ENCODE peak calls at places on chromosomes 6 and 20, in nine cellular contexts. One of them, this sample, is unnamed.

GRCh38 chr6:152059909-152060308 is 252.4 kb downstream of the ESR1 start:
- DNase-seq in NB4: no peak
- DNase-seq in body of pancreas: no peak
- DNase-seq in heart left ventricle: no peak
- DNase-seq in uterus: no peak
- DNase-seq in stomach: no peak
- DNase-seq in IMR-90: no peak
- DNase-seq in HCT116: no peak
- DNase-seq in ovary: no peak
- DNase-seq in this sample: no peak

GRCh38 chr6:129684323-129684884 is 25.6 kb downstream of the ARHGAP18 start:
- DNase-seq in NB4: no peak
- DNase-seq in body of pancreas: no peak
- DNase-seq in heart left ventricle: no peak
- DNase-seq in uterus: no peak
- DNase-seq in stomach: no peak
- DNase-seq in IMR-90: no peak
- DNase-seq in HCT116: no peak
- DNase-seq in ovary: no peak
- DNase-seq in this sample: no peak

GRCh38 chr6:444653-445275 is 53.2 kb downstream of the IRF4 start:
- DNase-seq in NB4: no peak
- DNase-seq in body of pancreas: no peak
- DNase-seq in heart left ventricle: no peak
- DNase-seq in uterus: no peak
- DNase-seq in stomach: no peak
- DNase-seq in IMR-90: no peak
- DNase-seq in HCT116: no peak
- DNase-seq in ovary: no peak
- DNase-seq in this sample: no peak

GRCh38 chr20:44561876-44562275 is 20.5 kb upstream of the PKIG start:
- DNase-seq in NB4: no peak
- DNase-seq in body of pancreas: no peak
- DNase-seq in heart left ventricle: no peak
- DNase-seq in uterus: no peak
- DNase-seq in stomach: no peak
- DNase-seq in IMR-90: no peak
- DNase-seq in HCT116: no peak
- DNase-seq in ovary: no peak
- DNase-seq in this sample: no peak

GRCh38 chr6:36685926-36686667 is 7.6 kb downstream of the CDKN1A start:
- DNase-seq in NB4: peak; percentile 62
- DNase-seq in body of pancreas: no peak
- DNase-seq in heart left ventricle: no peak
- DNase-seq in uterus: no peak
- DNase-seq in stomach: peak; percentile 1
- DNase-seq in IMR-90: no peak
- DNase-seq in HCT116: no peak
- DNase-seq in ovary: no peak
- DNase-seq in this sample: no peak

GRCh38 chr20:19274412-19275015 is 62.1 kb downstream of the SLC24A3 start:
- DNase-seq in NB4: no peak
- DNase-seq in body of pancreas: no peak
- DNase-seq in heart left ventricle: peak; percentile 76
- DNase-seq in uterus: peak; percentile 63
- DNase-seq in stomach: peak; percentile 67
- DNase-seq in IMR-90: no peak
- DNase-seq in HCT116: no peak
- DNase-seq in ovary: peak; percentile 86
- DNase-seq in this sample: no peak

GRCh38 chr20:50727792-50728485 is 3.4 kb upstream of the PARD6B start:
- DNase-seq in NB4: no peak
- DNase-seq in body of pancreas: peak; percentile 27
- DNase-seq in heart left ventricle: no peak
- DNase-seq in uterus: peak; percentile 15
- DNase-seq in stomach: no peak
- DNase-seq in IMR-90: no peak
- DNase-seq in HCT116: no peak
- DNase-seq in ovary: no peak
- DNase-seq in this sample: no peak

GRCh38 chr6:157769776-157770430 is 53.1 kb upstream of the SNX9 start:
- DNase-seq in NB4: no peak
- DNase-seq in body of pancreas: no peak
- DNase-seq in heart left ventricle: no peak
- DNase-seq in uterus: no peak
- DNase-seq in stomach: no peak
- DNase-seq in IMR-90: no peak
- DNase-seq in HCT116: no peak
- DNase-seq in ovary: no peak
- DNase-seq in this sample: no peak

GRCh38 chr6:20370801-20371200 is 30.9 kb upstream of the E2F3 start:
- DNase-seq in NB4: no peak
- DNase-seq in body of pancreas: no peak
- DNase-seq in heart left ventricle: no peak
- DNase-seq in uterus: no peak
- DNase-seq in stomach: no peak
- DNase-seq in IMR-90: no peak
- DNase-seq in HCT116: no peak
- DNase-seq in ovary: no peak
- DNase-seq in this sample: no peak

GRCh38 chr6:5706094-5707033 is 300.4 kb downstream of the NRN1 start:
- DNase-seq in NB4: no peak
- DNase-seq in body of pancreas: no peak
- DNase-seq in heart left ventricle: no peak
- DNase-seq in uterus: no peak
- DNase-seq in stomach: no peak
- DNase-seq in IMR-90: no peak
- DNase-seq in HCT116: no peak
- DNase-seq in ovary: no peak
- DNase-seq in this sample: no peak

GRCh38 chr20:8315639-8316573 is 183.8 kb downstream of the PLCB1 start:
- DNase-seq in NB4: no peak
- DNase-seq in body of pancreas: no peak
- DNase-seq in heart left ventricle: no peak
- DNase-seq in uterus: no peak
- DNase-seq in stomach: no peak
- DNase-seq in IMR-90: no peak
- DNase-seq in HCT116: no peak
- DNase-seq in ovary: no peak
- DNase-seq in this sample: no peak

GRCh38 chr6:139881251-139881650 is 506.8 kb upstream of the CITED2 start:
- DNase-seq in NB4: no peak
- DNase-seq in body of pancreas: no peak
- DNase-seq in heart left ventricle: no peak
- DNase-seq in uterus: no peak
- DNase-seq in stomach: no peak
- DNase-seq in IMR-90: no peak
- DNase-seq in HCT116: no peak
- DNase-seq in ovary: no peak
- DNase-seq in this sample: no peak

GRCh38 chr6:121932071-121933009 is 467.1 kb upstream of the HSF2 start:
- DNase-seq in NB4: no peak
- DNase-seq in body of pancreas: no peak
- DNase-seq in heart left ventricle: peak; percentile 61
- DNase-seq in uterus: peak; percentile 20
- DNase-seq in stomach: no peak
- DNase-seq in IMR-90: peak; percentile 95
- DNase-seq in HCT116: peak; percentile 61
- DNase-seq in ovary: no peak
- DNase-seq in this sample: peak; percentile 66

GRCh38 chr6:147297663-147298313 is 93.6 kb downstream of the STXBP5 start:
- DNase-seq in NB4: no peak
- DNase-seq in body of pancreas: no peak
- DNase-seq in heart left ventricle: no peak
- DNase-seq in uterus: no peak
- DNase-seq in stomach: no peak
- DNase-seq in IMR-90: peak; percentile 26
- DNase-seq in HCT116: no peak
- DNase-seq in ovary: no peak
- DNase-seq in this sample: no peak

GRCh38 chr6:44149369-44150012 is 9.1 kb upstream of the CAPN11 start:
- DNase-seq in NB4: no peak
- DNase-seq in body of pancreas: no peak
- DNase-seq in heart left ventricle: no peak
- DNase-seq in uterus: no peak
- DNase-seq in stomach: no peak
- DNase-seq in IMR-90: no peak
- DNase-seq in HCT116: no peak
- DNase-seq in ovary: no peak
- DNase-seq in this sample: no peak
- TF ChIP-seq POLR2A in NB4: no peak
- TF ChIP-seq POLR2A in body of pancreas: no peak
- TF ChIP-seq POLR2A in heart left ventricle: no peak
- TF ChIP-seq POLR2A in uterus: no peak
- TF ChIP-seq POLR2A in stomach: no peak
- TF ChIP-seq POLR2A in IMR-90: no peak
- TF ChIP-seq POLR2A in HCT116: no peak
- TF ChIP-seq POLR2A in ovary: no peak
- TF ChIP-seq POLR2A in this sample: no peak

GRCh38 chr6:111899531-111899930 is 26.3 kb upstream of the FYN start:
- DNase-seq in NB4: peak; percentile 26
- DNase-seq in body of pancreas: no peak
- DNase-seq in heart left ventricle: no peak
- DNase-seq in uterus: no peak
- DNase-seq in stomach: no peak
- DNase-seq in IMR-90: no peak
- DNase-seq in HCT116: no peak
- DNase-seq in ovary: no peak
- DNase-seq in this sample: no peak
- TF ChIP-seq POLR2A in NB4: no peak
- TF ChIP-seq POLR2A in body of pancreas: no peak
- TF ChIP-seq POLR2A in heart left ventricle: no peak
- TF ChIP-seq POLR2A in uterus: no peak
- TF ChIP-seq POLR2A in stomach: no peak
- TF ChIP-seq POLR2A in IMR-90: no peak
- TF ChIP-seq POLR2A in HCT116: no peak
- TF ChIP-seq POLR2A in ovary: no peak
- TF ChIP-seq POLR2A in this sample: no peak

DNA sequence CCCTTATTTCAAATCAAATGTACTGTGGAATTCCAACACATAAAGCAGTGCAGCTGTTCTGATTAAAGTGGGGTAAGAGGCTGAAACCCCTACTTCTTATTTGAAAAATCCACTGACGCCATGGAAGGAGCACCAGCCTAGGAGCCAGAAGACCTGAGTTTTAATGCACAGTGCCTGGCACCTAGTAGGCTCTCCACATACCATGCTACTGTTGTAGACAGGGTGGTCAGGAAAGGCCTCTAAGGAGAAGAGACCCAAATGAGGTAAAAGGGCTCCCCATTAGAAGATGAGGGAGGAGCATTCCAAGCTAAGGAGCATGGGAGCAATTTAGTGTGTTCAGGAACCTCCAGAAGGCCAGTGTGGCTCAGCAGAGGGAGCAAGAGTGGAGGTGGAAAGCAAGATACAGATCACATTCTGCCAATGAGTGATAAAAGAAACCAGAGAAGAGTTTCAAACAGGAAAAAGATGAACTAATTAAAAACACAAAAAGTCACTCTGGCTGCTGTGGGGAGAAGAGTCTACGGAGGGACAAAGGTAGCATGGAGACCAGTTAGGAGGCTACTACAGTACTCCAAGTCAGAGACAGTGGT is 11.8 kb upstream of the ZNF76 start:
- DNase-seq in NB4: no peak
- DNase-seq in body of pancreas: no peak
- DNase-seq in heart left ventricle: no peak
- DNase-seq in uterus: no peak
- DNase-seq in stomach: no peak
- DNase-seq in IMR-90: no peak
- DNase-seq in HCT116: no peak
- DNase-seq in ovary: no peak
- DNase-seq in this sample: no peak
- TF ChIP-seq POLR2A in NB4: no peak
- TF ChIP-seq POLR2A in body of pancreas: no peak
- TF ChIP-seq POLR2A in heart left ventricle: no peak
- TF ChIP-seq POLR2A in uterus: no peak
- TF ChIP-seq POLR2A in stomach: no peak
- TF ChIP-seq POLR2A in IMR-90: no peak
- TF ChIP-seq POLR2A in HCT116: no peak
- TF ChIP-seq POLR2A in ovary: no peak
- TF ChIP-seq POLR2A in this sample: no peak

GRCh38 chr6:17986656-17987575 is 519 bp downstream of the KIF13A start:
- DNase-seq in NB4: peak; percentile 50
- DNase-seq in body of pancreas: peak; percentile 54
- DNase-seq in heart left ventricle: peak; percentile 82
- DNase-seq in uterus: peak; percentile 63
- DNase-seq in stomach: peak; percentile 52
- DNase-seq in IMR-90: peak; percentile 39
- DNase-seq in HCT116: no peak
- DNase-seq in ovary: peak; percentile 56
- DNase-seq in this sample: peak; percentile 78
- TF ChIP-seq POLR2A in NB4: no peak
- TF ChIP-seq POLR2A in body of pancreas: peak; percentile 40
- TF ChIP-seq POLR2A in heart left ventricle: peak; percentile 31
- TF ChIP-seq POLR2A in uterus: peak; percentile 23
- TF ChIP-seq POLR2A in stomach: no peak
- TF ChIP-seq POLR2A in IMR-90: no peak
- TF ChIP-seq POLR2A in HCT116: peak; percentile 21
- TF ChIP-seq POLR2A in ovary: no peak
- TF ChIP-seq POLR2A in this sample: peak; percentile 46

DNA sequence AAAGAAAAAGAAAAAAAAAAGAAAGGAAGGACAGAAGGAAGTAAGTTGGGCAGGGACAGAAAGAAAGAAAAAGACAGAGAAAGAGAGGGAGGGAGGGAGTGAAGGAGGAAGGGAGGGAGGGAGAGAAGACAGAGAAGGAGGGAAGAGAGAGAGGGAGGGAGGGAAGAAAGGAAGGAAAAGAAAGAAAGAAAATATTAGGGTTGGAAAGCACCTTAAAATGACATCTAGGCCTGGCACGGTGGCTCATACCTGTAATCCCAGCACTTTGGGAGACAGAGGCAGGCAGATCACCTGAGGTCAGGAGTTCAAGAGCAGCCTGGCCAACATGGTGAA is 33.2 kb downstream of the FASTKD5 start:
- DNase-seq in NB4: no peak
- DNase-seq in body of pancreas: no peak
- DNase-seq in heart left ventricle: no peak
- DNase-seq in uterus: no peak
- DNase-seq in stomach: no peak
- DNase-seq in IMR-90: no peak
- DNase-seq in HCT116: no peak
- DNase-seq in ovary: no peak
- DNase-seq in this sample: no peak
- TF ChIP-seq POLR2A in NB4: no peak
- TF ChIP-seq POLR2A in body of pancreas: no peak
- TF ChIP-seq POLR2A in heart left ventricle: no peak
- TF ChIP-seq POLR2A in uterus: no peak
- TF ChIP-seq POLR2A in stomach: no peak
- TF ChIP-seq POLR2A in IMR-90: no peak
- TF ChIP-seq POLR2A in HCT116: no peak
- TF ChIP-seq POLR2A in ovary: no peak
- TF ChIP-seq POLR2A in this sample: no peak

This sample was measured in thyroid gland.